ENCODE peak calls at places on chromosomes 11 and 22, in six cellular contexts. Z is bronchial epithelial cell, F is A673, Y is BJ, Q is left ventricle myocardium inferior, N is cardiac muscle cell. J is an unnamed sample.

GRCh38 chr11:57491371-57492061 is 24.0 kb downstream of the SLC43A1 start:
- DNase-seq in F (peak; percentile 67), N (peak; percentile 42), Q (peak; percentile 46), Y (no peak), Z (no peak), J (peak; percentile 78)

GRCh38 chr22:39946571-39947407 is 13.4 kb upstream of the TMA7B start:
- DNase-seq in Z (no peak), F (no peak), N (no peak), Q (no peak), Y (no peak), J (peak; percentile 37)

GRCh38 chr22:45830531-45831245 is 146.3 kb downstream of the WNT7B start:
- DNase-seq in F (no peak), Z (peak; percentile 82), N (peak; percentile 24), Y (peak; percentile 6), Q (no peak), J (no peak)

GRCh38 chr11:120334894-120335462 is 1.2 kb upstream of the ARHGEF12 start:
- DNase-seq in Q (no peak), Y (peak; percentile 53), Z (peak; percentile 85), F (peak; percentile 91), N (peak; percentile 69), J (peak; percentile 72)

GRCh38 chr11:28077524-28077923 is 30.4 kb downstream of the KIF18A start:
- DNase-seq in Y (no peak), Q (no peak), Z (no peak), F (peak; percentile 29), N (no peak), J (no peak)

GRCh38 chr11:811446-812245 is 1.9 kb downstream of the RPLP2 start:
- DNase-seq in Q (no peak), F (no peak), Z (no peak), N (no peak), Y (no peak), J (no peak)

GRCh38 chr11:119375629-119376196 is 5.8 kb downstream of the USP2 start:
- DNase-seq in F (no peak), Z (no peak), Q (peak; percentile 85), N (no peak), Y (no peak), J (no peak)

GRCh38 chr22:49481651-49482399 is 345.8 kb downstream of the BRD1 start:
- DNase-seq in Q (no peak), Y (no peak), N (no peak), Z (peak; percentile 11), F (peak; percentile 62), J (no peak)

GRCh38 chr11:60498853-60499252 is 6.3 kb downstream of the MS4A12 start:
- DNase-seq in Q (no peak), N (no peak), F (no peak), Y (no peak), Z (no peak), J (peak; percentile 12)

GRCh38 chr22:30047364-30047738 is 32.9 kb upstream of the HORMAD2 start:
- DNase-seq in Q (no peak), N (no peak), F (peak; percentile 18), Z (no peak), Y (no peak), J (peak; percentile 8)

GRCh38 chr11:122453586-122453985 is 201.9 kb upstream of the UBASH3B start:
- DNase-seq in Y (no peak), F (no peak), Q (no peak), N (no peak), Z (no peak), J (no peak)

GRCh38 chr11:124656759-124657627 is 16.5 kb downstream of the SIAE start:
- DNase-seq in Q (no peak), F (peak; percentile 65), N (peak; percentile 37), Z (peak; percentile 80), Y (no peak), J (no peak)

GRCh38 chr11:31943056-31943780 is 132.1 kb upstream of the PAX6 start:
- DNase-seq in Q (no peak), Y (no peak), N (no peak), F (peak; percentile 61), Z (no peak), J (peak; percentile 5)

GRCh38 chr11:66288138-66288865 is 641 bp downstream of the YIF1A start:
- DNase-seq in N (no peak), Y (no peak), Q (peak; percentile 46), Z (no peak), F (no peak), J (no peak)

GRCh38 chr11:61897387-61898246 is 6.3 kb upstream of the FADS3 start:
- DNase-seq in Z (peak; percentile 43), F (peak; percentile 93), Y (no peak), N (peak; percentile 84), Q (peak; percentile 69), J (peak; percentile 84)

GRCh38 chr11:111586305-111586915 is 15.8 kb upstream of the SIK2 start:
- DNase-seq in Q (no peak), N (peak; percentile 49), F (peak; percentile 74), Y (no peak), Z (peak; percentile 63), J (peak; percentile 74)

GRCh38 chr11:61817471-61818202 is 834 bp upstream of the FADS1 start:
- DNase-seq in N (no peak), F (no peak), Y (no peak), Q (no peak), Z (no peak), J (no peak)

GRCh38 chr11:112656772-112657428 is 304.3 kb upstream of the NCAM1 start:
- DNase-seq in F (peak; percentile 87), N (no peak), Y (peak; percentile 58), Q (no peak), Z (peak; percentile 96), J (no peak)

GRCh38 chr22:41818011-41818410 is 14.9 kb upstream of the SREBF2 start:
- DNase-seq in Q (no peak), N (no peak), Z (no peak), F (no peak), Y (no peak), J (no peak)

GRCh38 chr11:123174196-123175183 is 20.6 kb downstream of the CLMP start:
- DNase-seq in Z (peak; percentile 93), Y (peak; percentile 99), F (peak; percentile 97), Q (no peak), N (no peak), J (no peak)

GRCh38 chr11:128448487-128448886 is 138.9 kb downstream of the ETS1 start:
- DNase-seq in F (no peak), N (no peak), Y (no peak), Z (peak; percentile 94), Q (no peak), J (no peak)

GRCh38 chr11:124900464-124900863 is 2.8 kb upstream of the ROBO4 start:
- DNase-seq in Q (no peak), Y (peak; percentile 73), F (peak; percentile 44), Z (peak; percentile 85), N (no peak), J (no peak)

GRCh38 chr11:18209058-18209457 is 27.5 kb downstream of the SAA4 start:
- DNase-seq in Z (no peak), N (no peak), F (no peak), Q (no peak), Y (no peak), J (no peak)

GRCh38 chr11:18204771-18205170 is 31.8 kb downstream of the SAA4 start:
- DNase-seq in Y (no peak), N (no peak), Z (no peak), F (no peak), Q (no peak), J (no peak)

GRCh38 chr11:18204220-18204619 is 31.6 kb downstream of the MRGPRX4 start:
- DNase-seq in N (no peak), Q (no peak), Z (no peak), F (no peak), Y (no peak), J (no peak)

DNA sequence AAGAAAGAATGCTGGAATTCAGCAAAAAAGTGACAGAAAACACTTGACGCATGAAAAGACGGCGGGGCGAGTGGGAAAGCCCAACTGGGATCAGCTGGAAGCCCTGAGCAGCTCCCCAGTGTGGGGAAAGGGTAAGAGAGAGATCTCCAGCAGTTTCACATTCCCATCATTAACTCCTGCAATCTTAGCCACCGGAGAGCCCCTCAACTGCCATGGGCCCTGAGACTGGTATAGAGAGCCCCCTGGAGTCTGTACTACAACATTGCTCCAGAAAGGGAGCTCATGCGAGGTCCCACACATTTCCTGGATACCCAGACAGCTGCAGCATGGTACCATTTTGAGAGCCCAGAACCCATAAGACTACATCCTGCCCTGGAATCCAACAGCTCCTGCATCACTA is 31.1 kb downstream of the MRGPRX4 start:
- DNase-seq in F (peak; percentile 58), Z (peak; percentile 10), N (peak; percentile 46), Q (no peak), Y (no peak), J (peak; percentile 22)
- TF ChIP-seq CTCF in F (peak; percentile 64), Z (peak; percentile 43), N (peak; percentile 59), Q (peak; percentile 19), Y (peak; percentile 46), J (peak; percentile 60)

DNA sequence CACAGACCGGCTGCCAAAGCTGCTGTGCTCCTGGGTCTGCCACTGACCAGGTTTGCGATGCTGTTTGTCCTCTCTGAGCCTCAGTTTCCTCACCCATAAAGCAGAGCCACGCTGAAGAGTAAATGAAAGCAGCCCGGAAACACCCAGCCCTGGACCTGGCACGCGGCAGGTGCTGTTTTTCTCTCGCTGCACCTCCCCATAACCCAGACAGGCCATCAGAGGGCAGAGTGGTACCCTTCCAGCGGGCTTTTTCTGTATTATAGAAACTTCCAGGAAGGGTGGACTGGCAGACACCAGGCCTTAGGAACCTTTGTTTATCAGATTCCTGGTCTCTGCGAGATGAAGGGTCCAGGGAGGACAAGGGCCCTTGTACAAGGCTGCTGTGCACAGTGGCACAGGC is 17.9 kb upstream of the FGF19 start:
- DNase-seq in F (no peak), Q (no peak), Z (no peak), Y (no peak), N (no peak), J (peak; percentile 9)
- TF ChIP-seq CTCF in F (peak; percentile 35), Q (peak; percentile 29), Z (peak; percentile 27), Y (peak; percentile 18), N (peak; percentile 33), J (no peak)

DNA sequence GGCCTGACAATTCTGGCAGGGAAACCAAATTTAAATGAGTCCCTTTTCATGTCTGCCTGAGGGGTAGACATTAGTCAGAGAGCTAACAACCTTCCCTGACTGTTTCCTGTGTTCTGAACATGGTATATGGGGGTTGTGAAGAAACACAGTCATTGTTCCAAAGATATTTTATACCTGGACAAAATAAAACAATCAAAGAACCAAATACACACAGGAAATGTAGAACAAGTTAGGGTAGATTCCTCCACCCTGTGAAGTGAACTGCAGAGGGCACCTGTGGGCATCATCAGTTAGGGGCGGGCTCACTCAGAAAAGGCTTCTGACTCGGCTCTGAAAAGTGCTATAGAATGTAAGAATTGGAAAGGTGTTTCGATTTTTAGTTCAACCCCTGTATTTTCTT is 231.9 kb upstream of the CADM1 start:
- DNase-seq in Z (peak; percentile 89), F (no peak), Q (no peak), Y (no peak), N (no peak), J (no peak)
- TF ChIP-seq CTCF in Z (peak; percentile 31), F (no peak), Q (no peak), Y (no peak), N (no peak), J (no peak)

GRCh38 chr11:8234425-8234821 is 29.3 kb downstream of the LMO1 start:
- DNase-seq in N (no peak), Z (no peak), Y (no peak), Q (no peak), F (no peak), J (no peak)
- TF ChIP-seq CTCF in N (no peak), Z (no peak), Y (no peak), Q (no peak), F (no peak), J (no peak)

J was measured in activated CD8-positive, alpha-beta T cell treated with anti-CD3 and anti-CD28 coated beads for 36 hours.